ENCODE peak calls at places on chromosomes 13 and 19, in four cellular contexts. One of them, this sample, is unnamed.

GRCh38 chr19:54875506-54875905 is 1.5 kb downstream of the FCAR start:
- DNase-seq in mesendoderm: no peak
- DNase-seq in neuronal stem cell: no peak
- DNase-seq in mesenchymal stem cell: no peak
- DNase-seq in this sample: no peak

GRCh38 chr13:90979059-90979458 is 368.4 kb upstream of the MIR17HG start:
- DNase-seq in mesendoderm: no peak
- DNase-seq in neuronal stem cell: no peak
- DNase-seq in mesenchymal stem cell: peak
- DNase-seq in this sample: no peak

GRCh38 chr13:110640591-110641029 is 25.3 kb downstream of the NAXD start:
- DNase-seq in mesendoderm: no peak
- DNase-seq in neuronal stem cell: no peak
- DNase-seq in mesenchymal stem cell: peak
- DNase-seq in this sample: peak

GRCh38 chr13:69474286-69474685 is 633.3 kb upstream of the ATXN8OS start:
- DNase-seq in mesendoderm: no peak
- DNase-seq in neuronal stem cell: no peak
- DNase-seq in mesenchymal stem cell: no peak
- DNase-seq in this sample: no peak

GRCh38 chr13:80341098-80341701 is at the start of gene SPRY2:
- DNase-seq in mesendoderm: peak
- DNase-seq in neuronal stem cell: peak
- DNase-seq in mesenchymal stem cell: peak
- DNase-seq in this sample: peak

GRCh38 chr13:44726777-44727176 is 150.6 kb upstream of the TSC22D1 start:
- DNase-seq in mesendoderm: no peak
- DNase-seq in neuronal stem cell: no peak
- DNase-seq in mesenchymal stem cell: no peak
- DNase-seq in this sample: no peak

GRCh38 chr13:114049026-114049425 is 75.2 kb upstream of the C13orf46 start:
- DNase-seq in mesendoderm: no peak
- DNase-seq in neuronal stem cell: no peak
- DNase-seq in mesenchymal stem cell: no peak
- DNase-seq in this sample: no peak

GRCh38 chr19:3778899-3779723 is 7.1 kb downstream of the MATK start:
- DNase-seq in mesendoderm: no peak
- DNase-seq in neuronal stem cell: no peak
- DNase-seq in mesenchymal stem cell: no peak
- DNase-seq in this sample: no peak

DNA sequence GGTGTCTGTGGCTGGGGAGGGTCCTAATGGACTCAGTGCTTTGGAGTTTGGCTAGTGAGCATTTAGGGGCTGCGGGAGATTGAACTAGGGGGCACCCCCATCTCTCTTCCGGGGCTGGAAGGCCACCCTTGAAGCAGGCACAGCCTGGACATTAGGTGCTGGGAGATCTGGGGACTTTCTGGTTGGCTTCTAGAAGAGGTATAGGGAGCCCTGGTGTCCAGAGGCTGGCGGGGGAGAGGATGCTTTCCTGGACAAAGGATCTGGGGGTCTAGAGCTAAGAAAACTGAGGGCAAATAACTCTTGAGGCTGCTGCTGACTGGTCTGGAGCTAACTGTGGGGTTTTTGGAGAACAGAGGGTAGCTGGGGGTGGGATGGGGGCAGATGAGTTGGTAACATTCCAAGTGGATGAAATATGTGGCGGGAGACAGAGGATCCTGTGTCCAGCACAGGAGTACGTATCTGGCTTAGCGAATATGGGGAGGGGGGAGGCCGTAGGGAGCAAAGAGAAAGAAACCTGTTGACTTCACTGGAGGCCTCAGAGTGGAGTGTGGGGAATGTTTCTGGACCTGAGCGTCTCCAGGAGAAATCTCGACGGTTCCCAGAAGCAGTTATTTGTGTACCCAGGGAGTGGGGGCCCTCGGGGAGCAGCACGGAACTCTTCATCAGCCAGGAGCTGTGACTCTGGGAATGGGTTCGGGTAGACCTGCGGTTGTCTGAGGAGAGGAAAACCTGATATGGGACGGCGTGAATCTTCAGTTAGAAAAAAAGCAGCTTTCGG is 1.4 kb downstream of the HNRNPUL1 start:
- DNase-seq in mesendoderm: peak
- DNase-seq in neuronal stem cell: no peak
- DNase-seq in mesenchymal stem cell: peak
- DNase-seq in this sample: peak
- H2BK120ac ChIP-seq in mesendoderm: peak
- H2BK120ac ChIP-seq in neuronal stem cell: no peak
- H2BK120ac ChIP-seq in mesenchymal stem cell: peak
- H2BK120ac ChIP-seq in this sample: peak

GRCh38 chr19:17263712-17264640 is 569 bp downstream of the USHBP1 start:
- DNase-seq in mesendoderm: no peak
- DNase-seq in neuronal stem cell: no peak
- DNase-seq in mesenchymal stem cell: no peak
- DNase-seq in this sample: no peak
- H2BK120ac ChIP-seq in mesendoderm: no peak
- H2BK120ac ChIP-seq in neuronal stem cell: no peak
- H2BK120ac ChIP-seq in mesenchymal stem cell: no peak
- H2BK120ac ChIP-seq in this sample: no peak

DNA sequence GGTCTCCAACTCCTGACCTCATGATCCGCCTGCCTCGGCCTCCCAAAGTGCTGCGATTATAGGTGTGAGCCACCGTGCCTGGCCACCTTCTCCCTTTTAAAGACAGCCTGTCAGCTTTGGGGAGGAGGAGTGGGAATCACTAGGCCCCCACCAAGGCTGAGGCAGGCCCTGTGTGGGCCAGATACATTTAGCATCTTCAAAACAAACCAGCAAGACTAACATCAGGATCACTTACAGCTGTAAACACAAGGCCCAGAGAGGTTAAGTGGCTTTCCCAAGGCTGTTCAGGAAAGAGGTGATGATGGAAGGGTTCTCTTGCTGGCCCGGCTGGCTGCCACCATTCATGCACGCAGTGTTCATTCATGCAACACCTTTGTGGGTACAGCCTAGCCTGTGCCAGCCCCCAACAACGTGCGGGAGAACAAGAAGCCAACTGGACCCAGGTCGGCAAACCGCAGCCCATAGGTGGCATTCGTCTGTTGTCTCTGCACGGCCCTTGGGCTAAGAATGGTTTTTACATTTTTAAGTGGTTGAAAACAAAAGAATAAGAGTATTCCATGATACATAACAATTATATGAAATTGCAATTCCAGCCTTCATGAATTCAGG is 23.0 kb downstream of the IER2 start:
- DNase-seq in mesendoderm: no peak
- DNase-seq in neuronal stem cell: no peak
- DNase-seq in mesenchymal stem cell: no peak
- DNase-seq in this sample: no peak
- H2BK120ac ChIP-seq in mesendoderm: no peak
- H2BK120ac ChIP-seq in neuronal stem cell: peak
- H2BK120ac ChIP-seq in mesenchymal stem cell: peak
- H2BK120ac ChIP-seq in this sample: peak

GRCh38 chr13:20462921-20463320 is 62.7 kb downstream of the CRYL1 start:
- DNase-seq in mesendoderm: no peak
- DNase-seq in neuronal stem cell: no peak
- DNase-seq in mesenchymal stem cell: no peak
- DNase-seq in this sample: no peak

GRCh38 chr13:20461481-20461859 is 64.2 kb downstream of the CRYL1 start:
- DNase-seq in mesendoderm: peak
- DNase-seq in neuronal stem cell: no peak
- DNase-seq in mesenchymal stem cell: peak
- DNase-seq in this sample: peak

GRCh38 chr13:20461860-20462532 is 63.7 kb downstream of the CRYL1 start:
- DNase-seq in mesendoderm: peak
- DNase-seq in neuronal stem cell: no peak
- DNase-seq in mesenchymal stem cell: no peak
- DNase-seq in this sample: no peak

GRCh38 chr13:20462533-20462915 is 63.1 kb downstream of the CRYL1 start:
- DNase-seq in mesendoderm: peak
- DNase-seq in neuronal stem cell: no peak
- DNase-seq in mesenchymal stem cell: no peak
- DNase-seq in this sample: no peak

GRCh38 chr13:20460744-20461143 is 64.9 kb downstream of the CRYL1 start:
- DNase-seq in mesendoderm: no peak
- DNase-seq in neuronal stem cell: no peak
- DNase-seq in mesenchymal stem cell: no peak
- DNase-seq in this sample: no peak
- H2BK120ac ChIP-seq in mesendoderm: no peak
- H2BK120ac ChIP-seq in neuronal stem cell: no peak
- H2BK120ac ChIP-seq in mesenchymal stem cell: no peak
- H2BK120ac ChIP-seq in this sample: no peak

DNA sequence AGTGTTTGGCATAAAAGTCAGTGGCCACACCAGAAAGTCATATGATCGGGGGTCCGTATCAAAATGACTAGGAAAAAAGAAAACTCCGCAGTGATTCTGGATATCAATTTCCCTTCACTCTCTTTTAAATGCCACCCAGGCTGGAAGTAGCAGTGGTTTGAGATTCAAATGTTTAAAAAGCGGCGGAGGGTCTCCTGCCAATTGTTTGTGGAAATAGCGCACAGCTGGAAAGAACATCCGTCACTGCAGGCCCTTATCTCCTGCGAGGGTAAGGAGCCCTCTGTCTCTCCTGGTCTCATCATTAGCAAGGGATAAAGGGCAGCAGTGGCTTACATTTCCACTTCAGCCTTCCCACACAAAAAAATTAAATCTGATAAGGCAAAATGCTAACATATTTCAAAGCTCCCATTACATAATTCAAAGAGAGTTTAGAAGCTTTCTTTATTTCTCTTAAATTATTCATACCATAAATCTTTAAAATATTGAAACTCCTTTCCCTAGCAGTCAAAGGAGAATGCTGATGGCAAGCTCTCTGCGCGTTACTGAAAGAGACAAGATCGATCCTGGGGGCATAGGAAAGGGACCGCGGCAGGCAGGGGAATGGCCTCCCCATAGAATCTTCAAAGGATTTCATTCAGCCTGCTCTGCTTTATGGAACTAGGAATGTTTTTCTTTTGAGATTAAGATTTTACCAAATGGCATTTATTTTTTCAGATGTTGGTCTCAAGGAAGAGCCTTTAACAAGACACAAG is 35.0 kb downstream of the AMER2 start:
- DNase-seq in mesendoderm: peak
- DNase-seq in neuronal stem cell: no peak
- DNase-seq in mesenchymal stem cell: no peak
- DNase-seq in this sample: no peak
- H2BK120ac ChIP-seq in mesendoderm: no peak
- H2BK120ac ChIP-seq in neuronal stem cell: no peak
- H2BK120ac ChIP-seq in mesenchymal stem cell: no peak
- H2BK120ac ChIP-seq in this sample: no peak

GRCh38 chr13:74203576-74203975 is 69.4 kb upstream of the KLF12 start:
- DNase-seq in mesendoderm: no peak
- DNase-seq in neuronal stem cell: no peak
- DNase-seq in mesenchymal stem cell: no peak
- DNase-seq in this sample: peak

GRCh38 chr13:74206855-74207254 is 72.7 kb upstream of the KLF12 start:
- DNase-seq in mesendoderm: no peak
- DNase-seq in neuronal stem cell: no peak
- DNase-seq in mesenchymal stem cell: no peak
- DNase-seq in this sample: no peak

GRCh38 chr13:74204606-74205312 is 70.6 kb upstream of the KLF12 start:
- DNase-seq in mesendoderm: no peak
- DNase-seq in neuronal stem cell: no peak
- DNase-seq in mesenchymal stem cell: no peak
- DNase-seq in this sample: peak

GRCh38 chr13:74206061-74206561 is 71.9 kb upstream of the KLF12 start:
- DNase-seq in mesendoderm: peak
- DNase-seq in neuronal stem cell: no peak
- DNase-seq in mesenchymal stem cell: peak
- DNase-seq in this sample: peak

DNA sequence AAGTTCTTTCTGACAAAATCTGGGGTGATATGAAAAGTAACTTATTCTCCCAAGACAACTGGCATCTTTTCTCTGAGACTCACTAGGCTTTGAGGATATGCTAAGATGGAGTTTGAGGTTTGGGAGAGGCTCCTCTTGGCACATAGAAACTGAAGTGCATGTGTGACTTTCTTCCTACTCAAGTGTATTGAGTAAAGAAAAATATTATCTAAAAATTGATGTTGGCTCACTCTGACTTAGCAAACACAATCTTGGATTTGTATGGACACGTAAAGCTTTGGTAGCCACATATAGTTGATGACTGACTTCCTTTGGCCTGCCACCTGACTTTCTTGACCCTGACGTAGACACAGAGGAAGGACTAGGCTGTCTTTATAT is 71.1 kb upstream of the KLF12 start:
- DNase-seq in mesendoderm: no peak
- DNase-seq in neuronal stem cell: no peak
- DNase-seq in mesenchymal stem cell: no peak
- DNase-seq in this sample: no peak
- H2BK120ac ChIP-seq in mesendoderm: no peak
- H2BK120ac ChIP-seq in neuronal stem cell: no peak
- H2BK120ac ChIP-seq in mesenchymal stem cell: no peak
- H2BK120ac ChIP-seq in this sample: peak

DNA sequence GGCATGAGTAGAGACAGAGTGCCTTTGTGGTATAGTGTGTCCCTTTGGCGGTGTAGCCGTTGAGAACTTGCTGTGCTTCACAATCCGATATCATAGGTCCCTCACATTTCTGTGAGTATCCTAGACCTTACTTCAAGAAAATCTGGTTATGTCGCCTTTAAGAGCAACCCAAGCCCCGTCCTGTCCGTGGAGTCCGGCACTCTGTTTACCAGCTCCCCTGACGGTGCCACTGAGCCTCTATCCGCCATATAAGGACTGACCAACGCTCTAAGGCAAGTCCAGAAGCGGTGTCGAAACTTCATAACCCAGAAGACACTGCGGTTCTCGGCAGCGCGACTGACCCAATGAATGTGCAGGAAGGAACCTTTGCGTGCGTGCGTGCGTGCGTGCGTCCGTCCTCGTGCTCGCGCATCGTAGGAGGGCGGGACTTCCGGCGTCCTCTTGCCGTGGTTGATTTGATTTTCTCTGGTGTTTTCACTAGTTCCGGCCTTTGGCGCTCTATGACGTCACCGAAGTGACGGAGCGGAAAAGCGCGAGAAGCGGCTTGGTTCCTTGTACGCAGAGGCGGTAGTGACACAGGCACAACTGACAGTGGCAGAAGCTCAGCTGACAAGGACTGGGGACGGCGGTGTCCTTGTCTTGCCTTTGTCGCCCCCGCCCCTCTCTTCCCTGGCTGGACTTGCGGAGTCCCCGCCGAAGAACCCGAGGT is at the start of the genes TRAPPC2B and ZNF547:
- DNase-seq in mesendoderm: peak
- DNase-seq in neuronal stem cell: peak
- DNase-seq in mesenchymal stem cell: peak
- DNase-seq in this sample: peak
- H2BK120ac ChIP-seq in mesendoderm: no peak
- H2BK120ac ChIP-seq in neuronal stem cell: no peak
- H2BK120ac ChIP-seq in mesenchymal stem cell: no peak
- H2BK120ac ChIP-seq in this sample: peak

GRCh38 chr13:30116379-30116778 is 191.0 kb downstream of the KATNAL1 start:
- DNase-seq in mesendoderm: no peak
- DNase-seq in neuronal stem cell: no peak
- DNase-seq in mesenchymal stem cell: no peak
- DNase-seq in this sample: no peak
- H2BK120ac ChIP-seq in mesendoderm: no peak
- H2BK120ac ChIP-seq in neuronal stem cell: no peak
- H2BK120ac ChIP-seq in mesenchymal stem cell: no peak
- H2BK120ac ChIP-seq in this sample: no peak